ENCODE peak calls at places on chromosomes 16 and 17, in five cellular contexts. C is A549, M is heart left ventricle, G is IMR-90, L is GM12878. X is an unnamed sample.

GRCh38 chr17:1718362-1719165 is 5.9 kb upstream of the WDR81 start:
- DNase-seq in C (no peak), M (peak), G (no peak), L (no peak), X (no peak)

GRCh38 chr17:34581446-34582184 is 2.2 kb downstream of the TMEM132E start:
- DNase-seq in C (no peak), M (no peak), G (no peak), L (no peak), X (no peak)

GRCh38 chr17:57051886-57052342 is 33.1 kb upstream of the AKAP1 start:
- DNase-seq in C (no peak), M (peak), G (no peak), L (no peak), X (no peak)

GRCh38 chr16:77662241-77662640 is 60.1 kb upstream of the NUDT7 start:
- DNase-seq in C (no peak), M (no peak), G (no peak), L (no peak), X (no peak)

GRCh38 chr16:3070608-3071111 is 5.2 kb downstream of the IL32 start:
- DNase-seq in C (no peak), M (no peak), G (no peak), L (no peak), X (no peak)

GRCh38 chr16:12098429-12099310 is 122.1 kb downstream of the SNX29 start:
- DNase-seq in C (no peak), M (no peak), G (no peak), L (no peak), X (no peak)

GRCh38 chr16:57614546-57615343 is 13.7 kb upstream of the ADGRG1 start:
- DNase-seq in C (no peak), M (no peak), G (no peak), L (no peak), X (no peak)

GRCh38 chr16:16021988-16022682 is 72.7 kb downstream of the ABCC1 start:
- DNase-seq in C (peak), M (peak), G (peak), L (no peak), X (peak)

GRCh38 chr16:66844009-66844341 is 239 bp upstream of the CA7 start:
- DNase-seq in C (no peak), M (no peak), G (no peak), L (no peak), X (no peak)

GRCh38 chr17:83203073-83203471 is 123.7 kb downstream of the METRNL start:
- DNase-seq in C (no peak), M (peak), G (peak), L (no peak), X (no peak)

GRCh38 chr16:87499189-87499486 is 6.3 kb upstream of the ZCCHC14 start:
- DNase-seq in C (no peak), M (no peak), G (peak), L (no peak), X (no peak)

GRCh38 chr17:6893382-6894205 is 62.1 kb upstream of the TEKT1 start:
- DNase-seq in C (no peak), M (no peak), G (no peak), L (no peak), X (no peak)

GRCh38 chr17:80877095-80877828 is 114.4 kb upstream of the CHMP6 start:
- DNase-seq in C (no peak), M (no peak), G (no peak), L (peak), X (no peak)

GRCh38 chr17:80252871-80253270 is 7.8 kb upstream of the RNF213 start:
- DNase-seq in C (peak), M (no peak), G (no peak), L (no peak), X (no peak)

GRCh38 chr16:48636521-48636920 is 26.5 kb upstream of the N4BP1 start:
- DNase-seq in C (no peak), M (no peak), G (no peak), L (no peak), X (no peak)

GRCh38 chr17:76478097-76478496 is 10.7 kb downstream of the AANAT start:
- DNase-seq in C (no peak), M (no peak), G (no peak), L (no peak), X (no peak)

GRCh38 chr16:27245276-27246231 is 23.0 kb downstream of the NSMCE1 start:
- DNase-seq in C (peak), M (peak), G (peak), L (no peak), X (peak)

GRCh38 chr16:71567931-71568330 is 9.0 kb downstream of the TAT start:
- DNase-seq in C (no peak), M (no peak), G (no peak), L (no peak), X (no peak)

GRCh38 chr17:57121308-57122042 is 36.4 kb downstream of the AKAP1 start:
- DNase-seq in C (peak), M (no peak), G (peak), L (no peak), X (no peak)

GRCh38 chr17:47280072-47280811 is 26.6 kb downstream of the ITGB3 start:
- DNase-seq in C (no peak), M (no peak), G (peak), L (no peak), X (no peak)

GRCh38 chr17:69713815-69714214 is 299.3 kb downstream of the MAP2K6 start:
- DNase-seq in C (no peak), M (no peak), G (no peak), L (no peak), X (no peak)

GRCh38 chr16:85436636-85437160 is 176.4 kb upstream of the GSE1 start:
- DNase-seq in C (no peak), M (no peak), G (no peak), L (no peak), X (no peak)

DNA sequence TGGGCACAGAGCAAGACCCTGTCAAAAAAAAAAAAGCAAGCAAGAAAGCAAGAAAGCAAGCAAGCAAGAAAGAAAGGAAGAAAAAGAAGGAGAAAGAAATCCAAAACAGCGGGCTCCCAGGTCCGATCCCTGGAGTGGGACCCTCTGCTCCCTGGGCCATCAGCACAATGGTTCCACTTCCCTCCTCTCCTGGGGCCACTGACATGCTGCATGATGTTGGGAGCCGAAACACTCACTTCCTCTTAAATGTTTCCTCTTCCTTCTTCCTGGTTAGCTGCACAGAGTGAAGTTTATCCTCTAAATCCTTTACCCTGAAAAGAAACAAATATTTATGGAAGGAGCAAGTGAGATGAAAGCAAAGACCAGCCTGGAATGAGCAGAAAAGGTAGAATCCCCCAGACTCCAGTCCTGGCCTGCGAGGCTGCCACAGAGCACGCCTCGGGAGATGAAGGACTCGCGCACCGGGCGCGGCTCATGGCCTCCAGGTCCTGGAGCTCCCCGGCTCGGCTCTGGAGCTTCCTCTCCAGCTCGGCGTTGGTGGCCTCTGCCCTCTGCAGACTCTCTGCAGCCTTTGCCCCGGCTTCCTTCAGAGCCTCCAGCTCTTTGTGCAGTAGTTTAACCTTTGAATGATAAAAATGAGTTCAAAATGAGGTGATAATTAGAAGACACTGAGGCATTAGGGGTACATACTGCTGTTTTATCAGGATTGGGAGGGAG is 19.0 kb downstream of the CCDC57 start:
- DNase-seq in C (no peak), M (no peak), G (no peak), L (no peak), X (no peak)
- TF ChIP-seq POLR2A in C (no peak), M (no peak), G (no peak), L (no peak), X (no peak)

DNA sequence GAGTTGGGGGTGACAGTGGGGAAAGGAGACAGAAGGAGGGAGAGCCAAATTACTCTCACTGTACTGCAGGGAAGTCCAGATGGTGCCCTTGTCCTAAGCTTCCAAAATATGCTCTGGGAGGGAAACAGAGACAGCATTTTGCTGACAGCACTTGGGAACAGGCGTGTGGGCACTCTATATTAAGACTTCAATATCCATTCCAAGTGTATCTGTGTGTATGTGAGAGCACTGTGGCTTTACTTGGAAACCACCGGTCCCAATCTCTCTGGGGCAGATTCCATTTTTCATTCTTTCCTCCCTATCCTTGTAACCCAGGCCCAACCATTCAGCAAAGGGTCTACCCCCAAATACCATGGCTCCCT is 407.4 kb downstream of the UTP18 start:
- DNase-seq in C (no peak), M (no peak), G (no peak), L (no peak), X (no peak)
- TF ChIP-seq POLR2A in C (no peak), M (no peak), G (no peak), L (no peak), X (no peak)

DNA sequence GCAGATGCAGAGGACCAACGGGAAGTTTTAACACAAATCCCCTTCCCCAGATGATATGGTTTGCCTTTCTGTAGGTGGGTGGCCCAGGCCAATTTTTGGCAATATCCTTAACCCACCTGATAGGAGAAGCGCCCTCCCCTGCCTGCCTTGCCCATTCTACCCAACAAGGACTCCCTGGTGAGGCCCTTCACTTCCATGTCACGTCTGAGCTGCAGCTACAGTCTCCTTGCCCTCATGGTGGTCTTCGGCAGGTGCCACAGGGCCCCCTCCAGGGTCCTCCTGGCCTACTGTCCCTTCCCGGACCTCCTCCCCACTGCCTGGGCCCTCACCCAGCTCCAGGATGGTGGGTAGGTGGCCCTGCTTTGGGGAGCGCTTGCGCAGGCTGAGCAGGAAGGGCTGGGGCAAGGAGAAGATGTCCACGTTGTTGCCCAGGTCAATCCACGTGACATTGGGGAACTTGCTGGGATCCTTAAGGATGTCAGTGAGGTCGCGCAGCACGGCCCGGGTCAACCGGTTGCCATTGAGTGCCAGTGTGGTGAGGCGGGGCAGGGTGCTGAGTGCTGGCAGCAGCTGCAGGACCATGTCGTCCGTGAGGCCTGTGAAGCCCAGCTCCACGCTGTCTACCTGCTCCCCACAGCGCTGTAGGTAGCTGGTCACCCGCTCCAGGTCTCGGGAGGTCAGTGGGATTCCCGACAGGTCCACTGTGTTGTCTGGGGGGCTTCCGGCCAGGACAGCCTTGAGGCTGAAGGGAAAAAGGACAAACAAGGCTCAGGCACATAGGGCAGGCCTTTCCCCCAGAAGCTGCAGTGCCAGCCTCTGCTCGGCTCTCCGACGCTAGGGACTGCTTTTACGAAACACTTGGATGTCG is 28.3 kb downstream of the TRPV2 start:
- DNase-seq in C (no peak), M (no peak), G (no peak), L (no peak), X (no peak)
- TF ChIP-seq POLR2A in C (peak), M (no peak), G (no peak), L (peak), X (no peak)

GRCh38 chr17:38732376-38733314 is 2.5 kb downstream of the CISD3 start:
- DNase-seq in C (no peak), M (peak), G (no peak), L (no peak), X (no peak)
- TF ChIP-seq POLR2A in C (no peak), M (no peak), G (no peak), L (no peak), X (no peak)

GRCh38 chr16:35210681-35211433 is 1751.4 kb downstream of the TP53TG3F start:
- DNase-seq in C (no peak), M (no peak), G (no peak), L (no peak), X (peak)
- TF ChIP-seq POLR2A in C (no peak), M (no peak), G (no peak), L (no peak), X (no peak)

DNA sequence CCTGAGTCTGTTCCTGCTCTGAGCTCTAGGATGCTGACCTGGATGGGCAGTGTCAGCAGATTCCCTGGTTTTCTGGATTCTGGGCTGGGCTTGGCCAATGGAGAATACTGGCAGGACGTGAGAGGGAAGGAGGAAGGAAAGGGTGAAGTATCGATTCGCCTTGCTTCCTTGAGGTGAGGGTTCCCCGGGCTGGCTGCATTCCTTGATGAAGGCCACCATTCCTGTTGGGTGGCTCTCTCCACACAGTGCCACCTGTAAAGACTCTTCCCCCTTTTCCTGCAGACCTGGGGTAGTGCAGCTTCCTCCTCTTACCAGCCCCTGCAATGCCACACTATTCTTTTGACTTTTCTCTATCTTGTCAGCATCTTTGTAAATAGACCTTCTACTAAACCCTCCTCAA is 58.1 kb upstream of the TANC2 start:
- DNase-seq in C (no peak), M (no peak), G (no peak), L (no peak), X (no peak)
- TF ChIP-seq POLR2A in C (no peak), M (no peak), G (no peak), L (no peak), X (no peak)

GRCh38 chr16:68447721-68448359 is 468 bp downstream of the SMPD3 start:
- DNase-seq in C (no peak), M (no peak), G (no peak), L (no peak), X (no peak)

GRCh38 chr16:68446941-68447675 is 1.2 kb downstream of the SMPD3 start:
- DNase-seq in C (no peak), M (no peak), G (no peak), L (no peak), X (no peak)

GRCh38 chr16:68445458-68445857 is 2.9 kb downstream of the SMPD3 start:
- DNase-seq in C (peak), M (no peak), G (peak), L (peak), X (no peak)

GRCh38 chr16:68450741-68451140 is 2.4 kb upstream of the SMPD3 start:
- DNase-seq in C (no peak), M (no peak), G (no peak), L (no peak), X (no peak)

DNA sequence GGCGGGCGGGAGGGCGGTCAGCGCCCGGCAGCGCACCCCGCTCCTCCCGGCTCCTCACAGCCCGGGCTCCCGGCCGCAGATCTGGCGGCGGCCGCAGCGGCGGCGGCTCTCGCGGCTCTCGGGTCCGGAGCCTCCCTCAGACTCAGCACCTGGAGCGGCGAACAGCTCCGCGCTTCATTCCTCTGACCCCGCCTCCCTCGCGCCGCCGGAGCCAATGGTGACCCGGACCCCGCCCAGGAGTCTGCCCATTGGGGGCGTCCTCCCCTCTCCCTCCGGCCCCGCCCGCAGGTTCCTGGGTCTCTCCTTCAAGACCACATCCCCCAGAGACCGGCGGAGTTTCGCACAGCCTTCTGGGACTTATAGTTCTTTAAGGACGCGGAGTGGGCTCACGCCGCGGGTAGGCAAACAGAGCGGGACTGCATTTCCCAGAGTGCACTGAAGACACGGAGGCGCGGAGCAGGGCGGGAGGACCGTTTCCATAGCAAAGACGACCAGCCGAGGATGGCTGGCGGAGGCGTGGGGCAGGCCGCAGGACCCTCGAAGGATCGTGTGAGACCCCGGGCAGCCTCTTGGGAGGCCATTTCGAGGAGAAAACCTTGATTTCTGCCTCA is at the start of gene SMPD3:
- DNase-seq in C (peak), M (peak), G (peak), L (peak), X (no peak)
- TF ChIP-seq POLR2A in C (peak), M (no peak), G (no peak), L (no peak), X (no peak)

GRCh38 chr16:1315081-1316032 is 5.9 kb downstream of the UBE2I start:
- DNase-seq in C (no peak), M (no peak), G (no peak), L (no peak), X (no peak)
- TF ChIP-seq POLR2A in C (no peak), M (no peak), G (no peak), L (no peak), X (no peak)